ENCODE peak calls at places on chromosomes 12 and 14, in seven cellular contexts. P is Panc1; V is upper lobe of left lung; M is tibial nerve; B is breast epithelium; O is CD4-positive, alpha-beta T cell; K is stomach. H is an unnamed sample.

GRCh38 chr12:95721320-95721719 is 69.2 kb downstream of the NTN4 start:
- DNase-seq in P (no peak), V (no peak), M (no peak), B (no peak), O (no peak), K (no peak), H (no peak)

GRCh38 chr12:82730832-82731497 is 44.3 kb downstream of the TMTC2 start:
- DNase-seq in P (no peak), V (no peak), M (no peak), B (no peak), O (no peak), K (no peak), H (no peak)

GRCh38 chr12:75135021-75135420 is 74.6 kb downstream of the KCNC2 start:
- DNase-seq in P (no peak), V (no peak), M (no peak), B (no peak), O (no peak), K (no peak), H (no peak)

GRCh38 chr14:53004976-53005375 is 54.1 kb upstream of the FERMT2 start:
- DNase-seq in P (no peak), V (no peak), M (no peak), B (no peak), O (no peak), K (no peak), H (no peak)

GRCh38 chr12:112939761-112940357 is 1.6 kb downstream of the OAS3 start:
- DNase-seq in P (no peak), V (no peak), M (no peak), B (no peak), O (no peak), K (no peak), H (peak)

GRCh38 chr14:72552236-72552635 is 341.7 kb downstream of the DPF3 start:
- DNase-seq in P (no peak), V (no peak), M (no peak), B (no peak), O (no peak), K (no peak), H (no peak)

GRCh38 chr14:65751510-65751909 is 339.0 kb downstream of the FUT8 start:
- DNase-seq in P (no peak), V (no peak), M (no peak), B (no peak), O (no peak), K (no peak), H (no peak)

GRCh38 chr14:106459971-106460730 is 933.8 kb downstream of the TMEM121 start:
- DNase-seq in P (no peak), V (no peak), M (no peak), B (no peak), O (peak), K (no peak), H (peak)

GRCh38 chr12:118033902-118034301 is 17.4 kb downstream of the RFC5 start:
- DNase-seq in P (no peak), V (no peak), M (no peak), B (no peak), O (no peak), K (no peak), H (no peak)

GRCh38 chr14:69259531-69260245 is at the start of gene GALNT16:
- DNase-seq in P (no peak), V (no peak), M (no peak), B (no peak), O (no peak), K (peak), H (no peak)
- TF ChIP-seq CTCF in P (peak), V (peak), M (peak), B (no peak), O (no peak), K (no peak), H (no peak)

DNA sequence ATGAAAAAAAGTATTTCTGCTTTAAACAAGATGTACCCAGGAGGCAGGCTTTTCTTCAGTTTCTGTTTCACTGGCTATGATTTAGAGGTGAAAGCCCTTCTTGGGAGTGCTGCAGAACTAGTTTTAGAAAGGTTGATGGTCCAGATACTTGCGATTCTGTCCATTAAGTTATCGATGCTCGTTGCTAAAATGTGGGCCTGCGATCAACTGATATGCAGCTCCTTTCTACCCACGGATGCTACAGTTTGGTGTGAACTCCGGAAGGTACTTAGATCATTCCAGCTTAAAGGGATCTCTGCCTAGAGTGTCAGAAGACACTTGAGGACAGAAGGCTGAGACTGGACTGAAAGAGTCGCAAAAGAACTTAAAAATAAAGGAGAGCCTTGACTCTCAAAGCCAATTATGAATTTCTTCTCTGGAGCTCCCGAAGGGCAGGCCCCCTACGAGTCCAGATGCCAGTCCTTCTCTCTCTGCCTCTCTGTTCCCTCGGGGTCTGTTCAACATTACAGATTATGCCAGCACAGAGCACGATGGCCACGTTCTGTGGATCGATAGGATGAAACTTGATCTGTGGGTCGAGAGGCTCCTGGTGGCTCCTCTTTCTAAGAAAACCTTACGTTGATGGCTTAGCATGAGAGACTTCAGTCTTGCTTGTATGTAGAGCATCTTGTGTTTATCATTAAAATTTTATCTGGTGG is 40.0 kb downstream of the FBXW8 start:
- DNase-seq in P (no peak), V (no peak), M (no peak), B (no peak), O (no peak), K (no peak), H (no peak)
- TF ChIP-seq CTCF in P (no peak), V (no peak), M (no peak), B (no peak), O (no peak), K (no peak), H (no peak)

GRCh38 chr12:30694971-30695326 is 720 bp downstream of the IPO8 start:
- DNase-seq in P (no peak), V (peak), M (no peak), B (no peak), O (no peak), K (peak), H (no peak)
- TF ChIP-seq CTCF in P (no peak), V (no peak), M (no peak), B (no peak), O (no peak), K (no peak), H (no peak)

GRCh38 chr14:45201908-45202307 is 51.1 kb downstream of the MIS18BP1 start:
- DNase-seq in P (no peak), V (no peak), M (no peak), B (no peak), O (no peak), K (no peak), H (no peak)
- TF ChIP-seq CTCF in P (peak), V (no peak), M (no peak), B (no peak), O (no peak), K (no peak), H (no peak)

DNA sequence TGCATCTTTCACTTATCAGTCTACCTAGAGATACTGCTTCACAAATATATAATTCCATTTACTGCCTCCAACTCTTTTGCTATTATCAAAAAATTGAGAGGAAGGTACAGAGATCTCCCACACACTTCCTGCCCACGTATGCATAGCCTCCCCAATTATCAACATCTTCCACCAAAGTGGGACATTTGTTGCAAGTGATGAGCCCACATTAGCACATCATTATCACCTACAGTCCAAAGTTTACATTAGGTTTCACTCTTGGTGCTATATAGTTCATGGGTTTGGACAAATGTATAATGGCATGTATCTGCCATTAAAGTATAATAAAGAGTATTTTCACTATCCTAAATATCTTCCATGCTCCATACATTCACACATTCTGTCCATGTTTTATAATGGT is 66.3 kb downstream of the SLC2A13 start:
- DNase-seq in P (no peak), V (no peak), M (no peak), B (no peak), O (no peak), K (no peak), H (no peak)
- TF ChIP-seq CTCF in P (no peak), V (no peak), M (no peak), B (no peak), O (no peak), K (no peak), H (no peak)

GRCh38 chr14:30751646-30752416 is 122.5 kb upstream of the COCH start:
- DNase-seq in P (no peak), V (no peak), M (no peak), B (no peak), O (no peak), K (no peak), H (no peak)
- TF ChIP-seq CTCF in P (no peak), V (peak), M (no peak), B (no peak), O (no peak), K (no peak), H (no peak)

DNA sequence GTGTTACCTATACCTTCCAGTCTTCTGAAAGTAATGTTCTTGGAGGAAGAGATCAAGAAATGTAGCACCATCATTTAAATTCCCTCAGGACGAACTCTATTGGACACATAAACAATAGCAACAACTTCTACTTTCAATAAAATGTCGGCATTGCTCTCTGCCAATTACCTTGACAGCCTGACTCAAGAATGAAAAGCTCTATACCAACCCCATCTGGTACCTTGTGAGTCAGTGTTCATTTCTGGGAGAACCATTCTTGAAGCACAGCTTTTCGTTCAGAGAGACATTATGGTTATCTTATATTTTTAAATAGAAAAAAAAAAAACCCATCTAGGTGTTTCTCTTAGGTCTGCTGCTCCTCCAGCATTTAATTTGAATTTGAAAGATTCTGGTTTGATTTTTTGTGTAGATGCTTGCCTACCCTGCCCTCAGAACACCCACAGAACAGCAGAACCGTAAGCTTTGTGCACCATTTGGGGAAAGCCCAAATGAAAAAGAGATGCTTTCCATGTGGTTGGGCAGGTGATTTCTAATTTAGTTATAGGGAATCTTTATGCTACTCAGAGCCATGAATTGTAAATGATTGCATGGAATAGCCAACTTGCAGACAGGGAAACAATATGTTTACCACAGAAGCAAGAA is 156.0 kb downstream of the SAMD4A start:
- DNase-seq in P (no peak), V (no peak), M (no peak), B (no peak), O (no peak), K (no peak), H (no peak)
- TF ChIP-seq CTCF in P (peak), V (no peak), M (no peak), B (no peak), O (no peak), K (no peak), H (peak)

GRCh38 chr14:37253905-37254304 is 56.2 kb downstream of the MIPOL1 start:
- DNase-seq in P (no peak), V (no peak), M (no peak), B (no peak), O (no peak), K (no peak), H (no peak)

GRCh38 chr14:37246427-37246829 is 48.7 kb downstream of the MIPOL1 start:
- DNase-seq in P (no peak), V (no peak), M (no peak), B (no peak), O (no peak), K (no peak), H (no peak)

GRCh38 chr14:37251778-37252177 is 54.0 kb downstream of the MIPOL1 start:
- DNase-seq in P (no peak), V (no peak), M (no peak), B (no peak), O (no peak), K (no peak), H (no peak)

GRCh38 chr14:37252434-37252833 is 54.7 kb downstream of the MIPOL1 start:
- DNase-seq in P (no peak), V (no peak), M (no peak), B (no peak), O (no peak), K (no peak), H (no peak)

GRCh38 chr14:37247777-37248461 is 50.2 kb downstream of the MIPOL1 start:
- DNase-seq in P (no peak), V (no peak), M (no peak), B (no peak), O (no peak), K (no peak), H (no peak)
- TF ChIP-seq CTCF in P (no peak), V (no peak), M (no peak), B (no peak), O (no peak), K (no peak), H (no peak)

GRCh38 chr12:17076335-17076734 is 470.4 kb upstream of the LMO3 start:
- DNase-seq in P (no peak), V (no peak), M (no peak), B (no peak), O (no peak), K (no peak), H (no peak)

GRCh38 chr12:17077594-17077993 is 471.6 kb upstream of the LMO3 start:
- DNase-seq in P (no peak), V (no peak), M (no peak), B (no peak), O (no peak), K (no peak), H (no peak)

GRCh38 chr12:17079251-17079909 is 473.4 kb upstream of the LMO3 start:
- DNase-seq in P (no peak), V (no peak), M (no peak), B (no peak), O (no peak), K (no peak), H (no peak)
- TF ChIP-seq CTCF in P (no peak), V (no peak), M (no peak), B (no peak), O (no peak), K (no peak), H (no peak)

GRCh38 chr12:53974084-53975018 is at the start of gene HOTAIR:
- DNase-seq in P (no peak), V (no peak), M (no peak), B (no peak), O (no peak), K (no peak), H (peak)
- TF ChIP-seq CTCF in P (no peak), V (no peak), M (no peak), B (no peak), O (no peak), K (no peak), H (no peak)

H was measured in B cell.